ENCODE peak calls at places on chromosomes 5 and 9, in six cellular contexts. F is CD8-positive, alpha-beta T cell; R is endothelial cell; O is astrocyte of the spinal cord; C is H54; G is NCI-H1105 treated with DMSO at 0.1 percent for 48 hours. S is an unnamed sample.
A peak's percentile ranks its signal among the peaks of the same experiment; 100 is the strongest.

GRCh38 chr5:151659001-151659754 is 27.5 kb downstream of the SPARC start:
- DNase-seq in F (peak; percentile 73), R (peak; percentile 93), O (peak; percentile 84), C (peak; percentile 70), G (peak; percentile 27), S (peak; percentile 91)

GRCh38 chr9:107805198-107805597 is 315.6 kb upstream of the KLF4 start:
- DNase-seq in F (no peak), R (no peak), O (no peak), C (no peak), G (no peak), S (no peak)

GRCh38 chr5:177362871-177363507 is 5.3 kb downstream of the RGS14 start:
- DNase-seq in F (peak; percentile 68), R (peak; percentile 51), O (no peak), C (no peak), G (peak; percentile 58), S (peak; percentile 55)

GRCh38 chr9:130054820-130055219 is 1.1 kb downstream of the GPR107 start:
- DNase-seq in F (no peak), R (no peak), O (no peak), C (no peak), G (no peak), S (no peak)

GRCh38 chr5:32498484-32498883 is 53.9 kb upstream of the ZFR start:
- DNase-seq in F (no peak), R (no peak), O (no peak), C (no peak), G (no peak), S (no peak)

GRCh38 chr5:60686164-60686563 is 13.8 kb downstream of the DEPDC1B start:
- DNase-seq in F (no peak), R (no peak), O (no peak), C (no peak), G (no peak), S (no peak)

GRCh38 chr5:176692835-176693476 is 45.7 kb downstream of the TSPAN17 start:
- DNase-seq in F (no peak), R (no peak), O (no peak), C (no peak), G (peak; percentile 48), S (no peak)

GRCh38 chr9:113573303-113573958 is 109.9 kb downstream of the RGS3 start:
- DNase-seq in F (no peak), R (no peak), O (no peak), C (no peak), G (no peak), S (no peak)

GRCh38 chr5:15290953-15291352 is 209.0 kb upstream of the FBXL7 start:
- DNase-seq in F (no peak), R (no peak), O (no peak), C (no peak), G (no peak), S (no peak)

GRCh38 chr5:14726066-14726838 is 61.7 kb downstream of the OTULIN start:
- DNase-seq in F (no peak), R (no peak), O (peak; percentile 46), C (no peak), G (no peak), S (peak; percentile 45)

GRCh38 chr5:96198673-96199072 is 234.4 kb downstream of the PCSK1 start:
- DNase-seq in F (no peak), R (no peak), O (peak; percentile 73), C (no peak), G (no peak), S (no peak)

GRCh38 chr5:127216143-127216542 is 74.5 kb upstream of the MEGF10 start:
- DNase-seq in F (no peak), R (no peak), O (no peak), C (no peak), G (no peak), S (no peak)

GRCh38 chr5:144598451-144599068 is 427.9 kb downstream of the KCTD16 start:
- DNase-seq in F (no peak), R (no peak), O (no peak), C (no peak), G (peak; percentile 82), S (peak; percentile 34)

GRCh38 chr5:78896128-78896527 is 89.0 kb downstream of the ARSB start:
- DNase-seq in F (no peak), R (no peak), O (peak; percentile 69), C (no peak), G (no peak), S (peak; percentile 69)

GRCh38 chr9:34332370-34332964 is 3.1 kb downstream of the NUDT2 start:
- DNase-seq in F (no peak), R (peak; percentile 31), O (peak; percentile 46), C (no peak), G (peak; percentile 17), S (peak; percentile 67)

GRCh38 chr9:91060520-91061343 is 259.1 kb downstream of the SYK start:
- DNase-seq in F (no peak), R (no peak), O (peak; percentile 98), C (peak; percentile 50), G (peak; percentile 75), S (peak; percentile 95)

GRCh38 chr9:112757300-112757883 is 6.8 kb downstream of the SNX30 start:
- DNase-seq in F (no peak), R (no peak), O (no peak), C (no peak), G (no peak), S (no peak)

GRCh38 chr5:7849531-7850240 is 1.2 kb downstream of the CFAP90 start:
- DNase-seq in F (no peak), R (peak; percentile 30), O (no peak), C (no peak), G (no peak), S (peak; percentile 40)

GRCh38 chr9:6605202-6605601 is 40.3 kb downstream of the GLDC start:
- DNase-seq in F (no peak), R (no peak), O (no peak), C (no peak), G (no peak), S (no peak)

GRCh38 chr5:136631176-136631575 is 265.8 kb upstream of the TRPC7 start:
- DNase-seq in F (no peak), R (no peak), O (no peak), C (no peak), G (no peak), S (peak; percentile 21)

S was measured in astrocyte of the hippocampus.